ENCODE peak calls at places on chromosomes 2 and 18, in ten cellular contexts. A is fibroblast of the conjunctiva; P is iPS-NIHi11; N is KBM-7; Z is foreskin fibroblast; O is fibroblast of pulmonary artery; Q is AG04450; R is OCI-LY7; T is stimulated activated CD4-positive, alpha-beta T cell treated with anti-CD3 and anti-CD28 coated beads, Interleukin-1b, Interleukin-23, amount 100 ng/mL, for 48 hours; S is T-helper 22 cell. K is an unnamed sample.
A peak's percentile ranks its signal among the peaks of the same experiment; 100 is the strongest.

GRCh38 chr18:3995476-3996102 is 459.5 kb downstream of the DLGAP1 start:
- DNase-seq in N (peak; percentile 87), S (no peak), T (peak; percentile 49), Z (peak; percentile 66), P (peak; percentile 32), Q (peak; percentile 54), R (peak; percentile 85), A (peak; percentile 56), O (peak; percentile 83), K (peak; percentile 50)

GRCh38 chr2:30862054-30862651 is 54.9 kb upstream of the CAPN13 start:
- DNase-seq in Z (peak; percentile 90), A (peak; percentile 75), N (no peak), T (peak; percentile 32), P (peak; percentile 75), R (peak; percentile 79), O (peak; percentile 71), Q (peak; percentile 24), S (no peak), K (peak; percentile 74)

GRCh38 chr2:105909215-105909614 is 164.5 kb downstream of the NCK2 start:
- DNase-seq in P (no peak), N (no peak), R (peak; percentile 15), Q (no peak), T (no peak), Z (no peak), S (no peak), O (no peak), A (no peak), K (no peak)

GRCh38 chr2:187547353-187547979 is 6.8 kb downstream of the TFPI start:
- DNase-seq in P (no peak), R (no peak), Q (peak; percentile 81), O (peak; percentile 96), A (peak; percentile 86), N (peak; percentile 62), S (no peak), T (no peak), Z (peak; percentile 96), K (no peak)

GRCh38 chr2:163733301-163733938 is 2.4 kb downstream of the FIGN start:
- DNase-seq in N (no peak), Z (peak; percentile 20), Q (no peak), T (no peak), O (peak; percentile 14), P (no peak), R (no peak), S (no peak), A (no peak), K (no peak)

GRCh38 chr2:121595012-121595891 is 54.0 kb downstream of the CLASP1 start:
- DNase-seq in T (no peak), N (no peak), Q (no peak), A (no peak), Z (no peak), O (no peak), P (no peak), S (no peak), R (no peak), K (no peak)

GRCh38 chr18:63951302-63951705 is 2.2 kb downstream of the HMSD start:
- DNase-seq in P (no peak), S (no peak), N (no peak), T (peak; percentile 34), A (no peak), O (no peak), Z (peak; percentile 38), R (no peak), Q (no peak), K (no peak)

GRCh38 chr2:37630298-37630697 is 41.1 kb downstream of the CDC42EP3 start:
- DNase-seq in R (no peak), A (no peak), S (no peak), T (no peak), Q (no peak), P (no peak), Z (peak; percentile 49), O (no peak), N (no peak), K (no peak)

GRCh38 chr2:120257522-120257921 is 4.9 kb downstream of the RALB start:
- DNase-seq in R (no peak), Q (no peak), A (no peak), Z (no peak), P (no peak), O (peak; percentile 41), N (peak; percentile 72), S (no peak), T (no peak), K (peak; percentile 4)

GRCh38 chr18:6633370-6633769 is 96.1 kb upstream of the ARHGAP28 start:
- DNase-seq in Q (no peak), Z (no peak), N (no peak), R (no peak), A (no peak), S (no peak), O (no peak), P (peak; percentile 79), T (no peak), K (peak; percentile 36)

GRCh38 chr18:44839239-44839666 is 158.6 kb downstream of the SETBP1 start:
- DNase-seq in R (no peak), S (peak; percentile 11), Q (no peak), N (peak; percentile 72), Z (peak; percentile 74), O (peak; percentile 71), A (peak; percentile 23), T (peak; percentile 58), P (peak; percentile 50), K (peak; percentile 46)

GRCh38 chr18:50853863-50854271 is 25.1 kb upstream of the ME2 start:
- DNase-seq in P (no peak), Q (no peak), O (peak; percentile 85), T (no peak), R (no peak), S (no peak), Z (peak; percentile 20), A (no peak), N (no peak), K (no peak)

GRCh38 chr18:3118195-3119010 is 101.4 kb downstream of the MYOM1 start:
- DNase-seq in T (no peak), A (no peak), S (no peak), N (no peak), R (no peak), P (no peak), Q (no peak), Z (no peak), O (no peak), K (no peak)

K was measured in H7.